ENCODE peak calls at places on chromosomes 5 and 9, in eight cellular contexts. One of them, this sample, is unnamed.
A peak's percentile ranks its signal among the peaks of the same experiment; 100 is the strongest.

GRCh38 chr5:143350790-143351603 is 52.5 kb downstream of the NR3C1 start:
- DNase-seq in fibroblast of the aortic adventitia: peak; percentile 83
- DNase-seq in bronchial epithelial cell: peak; percentile 86
- DNase-seq in AG09319: peak; percentile 15
- DNase-seq in GM13976: no peak
- DNase-seq in MCF 10A: peak; percentile 84
- DNase-seq in cardiac fibroblast: peak; percentile 89
- DNase-seq in lower leg skin: no peak
- DNase-seq in this sample: peak; percentile 73

GRCh38 chr5:64612349-64612961 is 77.8 kb upstream of the SHISAL2B start:
- DNase-seq in bronchial epithelial cell: peak; percentile 71
- DNase-seq in fibroblast of the aortic adventitia: peak; percentile 79
- DNase-seq in lower leg skin: no peak
- DNase-seq in MCF 10A: peak; percentile 71
- DNase-seq in cardiac fibroblast: peak; percentile 82
- DNase-seq in AG09319: no peak
- DNase-seq in GM13976: peak; percentile 11
- DNase-seq in this sample: peak; percentile 67

GRCh38 chr5:6458833-6459232 is 10.2 kb downstream of the UBE2QL1 start:
- DNase-seq in GM13976: no peak
- DNase-seq in AG09319: no peak
- DNase-seq in fibroblast of the aortic adventitia: no peak
- DNase-seq in MCF 10A: no peak
- DNase-seq in cardiac fibroblast: no peak
- DNase-seq in lower leg skin: no peak
- DNase-seq in bronchial epithelial cell: no peak
- DNase-seq in this sample: no peak

GRCh38 chr5:157915638-157916037 is 56.7 kb upstream of the CLINT1 start:
- DNase-seq in cardiac fibroblast: peak; percentile 27
- DNase-seq in bronchial epithelial cell: peak; percentile 34
- DNase-seq in lower leg skin: peak; percentile 86
- DNase-seq in AG09319: no peak
- DNase-seq in GM13976: no peak
- DNase-seq in MCF 10A: peak; percentile 59
- DNase-seq in fibroblast of the aortic adventitia: peak; percentile 59
- DNase-seq in this sample: peak; percentile 26

GRCh38 chr5:141914797-141915196 is 8.9 kb upstream of the DELE1 start:
- DNase-seq in MCF 10A: no peak
- DNase-seq in lower leg skin: peak; percentile 42
- DNase-seq in GM13976: no peak
- DNase-seq in cardiac fibroblast: no peak
- DNase-seq in fibroblast of the aortic adventitia: no peak
- DNase-seq in AG09319: no peak
- DNase-seq in bronchial epithelial cell: no peak
- DNase-seq in this sample: no peak

GRCh38 chr9:108163321-108164005 is 673.9 kb upstream of the KLF4 start:
- DNase-seq in bronchial epithelial cell: peak; percentile 48
- DNase-seq in MCF 10A: peak; percentile 65
- DNase-seq in fibroblast of the aortic adventitia: peak; percentile 52
- DNase-seq in GM13976: no peak
- DNase-seq in cardiac fibroblast: peak; percentile 20
- DNase-seq in AG09319: no peak
- DNase-seq in lower leg skin: no peak
- DNase-seq in this sample: peak; percentile 39

GRCh38 chr5:95162231-95162992 is 122.5 kb downstream of the MCTP1 start:
- DNase-seq in cardiac fibroblast: no peak
- DNase-seq in GM13976: no peak
- DNase-seq in MCF 10A: no peak
- DNase-seq in lower leg skin: no peak
- DNase-seq in bronchial epithelial cell: no peak
- DNase-seq in AG09319: no peak
- DNase-seq in fibroblast of the aortic adventitia: no peak
- DNase-seq in this sample: no peak

GRCh38 chr9:79377315-79377855 is 194.4 kb upstream of the TLE4 start:
- DNase-seq in bronchial epithelial cell: peak; percentile 23
- DNase-seq in lower leg skin: no peak
- DNase-seq in fibroblast of the aortic adventitia: no peak
- DNase-seq in MCF 10A: no peak
- DNase-seq in AG09319: no peak
- DNase-seq in cardiac fibroblast: no peak
- DNase-seq in GM13976: no peak
- DNase-seq in this sample: peak; percentile 24

GRCh38 chr5:126875303-126875785 is 98.4 kb downstream of the LMNB1 start:
- DNase-seq in AG09319: no peak
- DNase-seq in bronchial epithelial cell: no peak
- DNase-seq in cardiac fibroblast: no peak
- DNase-seq in fibroblast of the aortic adventitia: no peak
- DNase-seq in lower leg skin: no peak
- DNase-seq in MCF 10A: no peak
- DNase-seq in GM13976: no peak
- DNase-seq in this sample: no peak

GRCh38 chr5:149038336-149039075 is 24.4 kb downstream of the SH3TC2 start:
- DNase-seq in MCF 10A: peak; percentile 58
- DNase-seq in lower leg skin: no peak
- DNase-seq in fibroblast of the aortic adventitia: peak; percentile 57
- DNase-seq in GM13976: no peak
- DNase-seq in cardiac fibroblast: peak; percentile 69
- DNase-seq in bronchial epithelial cell: no peak
- DNase-seq in AG09319: no peak
- DNase-seq in this sample: no peak

GRCh38 chr5:133265720-133266575 is 214.1 kb downstream of the HSPA4 start:
- DNase-seq in cardiac fibroblast: no peak
- DNase-seq in MCF 10A: no peak
- DNase-seq in GM13976: peak; percentile 65
- DNase-seq in bronchial epithelial cell: no peak
- DNase-seq in fibroblast of the aortic adventitia: no peak
- DNase-seq in lower leg skin: no peak
- DNase-seq in AG09319: no peak
- DNase-seq in this sample: no peak

GRCh38 chr5:133259199-133259997 is 207.6 kb downstream of the HSPA4 start:
- DNase-seq in MCF 10A: no peak
- DNase-seq in GM13976: no peak
- DNase-seq in bronchial epithelial cell: no peak
- DNase-seq in lower leg skin: no peak
- DNase-seq in cardiac fibroblast: no peak
- DNase-seq in AG09319: no peak
- DNase-seq in fibroblast of the aortic adventitia: no peak
- DNase-seq in this sample: no peak

GRCh38 chr5:133260715-133261114 is 208.9 kb downstream of the HSPA4 start:
- DNase-seq in bronchial epithelial cell: no peak
- DNase-seq in MCF 10A: no peak
- DNase-seq in fibroblast of the aortic adventitia: no peak
- DNase-seq in AG09319: no peak
- DNase-seq in cardiac fibroblast: no peak
- DNase-seq in GM13976: no peak
- DNase-seq in lower leg skin: no peak
- DNase-seq in this sample: no peak

GRCh38 chr5:133265257-133265656 is 213.4 kb downstream of the HSPA4 start:
- DNase-seq in cardiac fibroblast: no peak
- DNase-seq in bronchial epithelial cell: no peak
- DNase-seq in fibroblast of the aortic adventitia: no peak
- DNase-seq in GM13976: no peak
- DNase-seq in MCF 10A: no peak
- DNase-seq in lower leg skin: no peak
- DNase-seq in AG09319: no peak
- DNase-seq in this sample: no peak

GRCh38 chr5:133261993-133262392 is 210.2 kb downstream of the HSPA4 start:
- DNase-seq in lower leg skin: no peak
- DNase-seq in MCF 10A: no peak
- DNase-seq in cardiac fibroblast: no peak
- DNase-seq in GM13976: no peak
- DNase-seq in bronchial epithelial cell: no peak
- DNase-seq in AG09319: no peak
- DNase-seq in fibroblast of the aortic adventitia: no peak
- DNase-seq in this sample: no peak
- TF ChIP-seq CTCF in lower leg skin: no peak
- TF ChIP-seq CTCF in MCF 10A: no peak
- TF ChIP-seq CTCF in cardiac fibroblast: no peak
- TF ChIP-seq CTCF in GM13976: no peak
- TF ChIP-seq CTCF in bronchial epithelial cell: no peak
- TF ChIP-seq CTCF in AG09319: no peak
- TF ChIP-seq CTCF in fibroblast of the aortic adventitia: no peak
- TF ChIP-seq CTCF in this sample: no peak

GRCh38 chr9:17789316-17789715 is 210.4 kb downstream of the SH3GL2 start:
- DNase-seq in GM13976: no peak
- DNase-seq in AG09319: no peak
- DNase-seq in fibroblast of the aortic adventitia: no peak
- DNase-seq in cardiac fibroblast: no peak
- DNase-seq in MCF 10A: no peak
- DNase-seq in lower leg skin: no peak
- DNase-seq in bronchial epithelial cell: no peak
- DNase-seq in this sample: no peak

GRCh38 chr9:17799383-17799782 is 220.5 kb downstream of the SH3GL2 start:
- DNase-seq in lower leg skin: no peak
- DNase-seq in fibroblast of the aortic adventitia: peak; percentile 59
- DNase-seq in GM13976: no peak
- DNase-seq in bronchial epithelial cell: peak; percentile 18
- DNase-seq in AG09319: no peak
- DNase-seq in cardiac fibroblast: peak; percentile 33
- DNase-seq in MCF 10A: no peak
- DNase-seq in this sample: peak; percentile 10

GRCh38 chr9:17795708-17796107 is 216.8 kb downstream of the SH3GL2 start:
- DNase-seq in fibroblast of the aortic adventitia: peak; percentile 37
- DNase-seq in GM13976: no peak
- DNase-seq in cardiac fibroblast: no peak
- DNase-seq in AG09319: no peak
- DNase-seq in lower leg skin: no peak
- DNase-seq in bronchial epithelial cell: no peak
- DNase-seq in MCF 10A: no peak
- DNase-seq in this sample: no peak

DNA sequence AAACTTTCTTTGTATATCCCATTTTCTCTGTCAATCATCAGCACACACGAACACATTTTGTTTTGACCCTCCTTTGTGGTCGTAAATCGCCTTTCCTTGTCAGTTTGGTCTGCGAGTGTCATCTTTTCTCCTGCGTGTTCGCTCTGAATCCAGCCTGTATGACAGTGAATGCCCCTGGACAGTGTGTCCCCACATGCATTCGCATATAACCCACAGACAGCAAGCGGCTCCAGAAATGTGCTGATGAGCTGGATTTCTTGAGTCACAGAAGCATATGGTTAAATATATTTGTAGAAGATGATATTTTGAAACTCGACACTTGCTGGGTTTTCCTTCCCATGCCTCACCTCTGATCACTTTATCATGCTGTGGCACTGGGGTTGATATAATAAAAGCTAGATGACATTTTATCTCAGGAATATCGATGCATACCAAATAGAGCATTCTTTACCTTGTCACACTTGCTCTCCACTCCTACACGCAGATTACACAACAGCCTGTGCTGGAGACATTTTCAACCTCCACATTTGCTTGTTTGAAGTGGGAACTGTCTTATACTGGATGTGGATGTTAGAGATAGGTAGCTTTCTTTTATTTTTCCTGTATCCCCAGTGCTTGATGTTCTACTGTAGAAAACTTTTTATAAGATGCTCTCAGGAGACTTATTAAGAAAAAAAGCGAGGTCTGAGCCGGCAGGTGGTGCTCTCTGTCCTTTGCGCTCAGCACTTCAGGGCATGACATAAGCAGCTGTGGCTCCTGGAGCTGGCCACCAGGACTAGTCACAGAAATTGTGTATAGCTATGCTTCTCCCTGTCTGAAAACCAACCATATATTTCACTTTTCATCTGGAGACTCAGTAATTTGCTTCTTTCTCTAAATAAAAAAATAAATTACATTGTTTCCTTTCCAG is 215.1 kb downstream of the SH3GL2 start:
- DNase-seq in MCF 10A: peak; percentile 49
- DNase-seq in AG09319: no peak
- DNase-seq in cardiac fibroblast: peak; percentile 22
- DNase-seq in bronchial epithelial cell: peak; percentile 2
- DNase-seq in GM13976: no peak
- DNase-seq in fibroblast of the aortic adventitia: peak; percentile 6
- DNase-seq in lower leg skin: no peak
- DNase-seq in this sample: peak; percentile 11
- TF ChIP-seq CTCF in MCF 10A: no peak
- TF ChIP-seq CTCF in AG09319: no peak
- TF ChIP-seq CTCF in cardiac fibroblast: no peak
- TF ChIP-seq CTCF in bronchial epithelial cell: no peak
- TF ChIP-seq CTCF in GM13976: no peak
- TF ChIP-seq CTCF in fibroblast of the aortic adventitia: no peak
- TF ChIP-seq CTCF in lower leg skin: no peak
- TF ChIP-seq CTCF in this sample: no peak

GRCh38 chr9:5450360-5451051 is at the start of gene CD274:
- DNase-seq in lower leg skin: peak; percentile 97
- DNase-seq in cardiac fibroblast: peak; percentile 90
- DNase-seq in fibroblast of the aortic adventitia: peak; percentile 81
- DNase-seq in GM13976: peak; percentile 73
- DNase-seq in MCF 10A: peak; percentile 92
- DNase-seq in bronchial epithelial cell: peak; percentile 85
- DNase-seq in AG09319: peak; percentile 72
- DNase-seq in this sample: peak; percentile 95

GRCh38 chr9:5453004-5453403 is 2.7 kb downstream of the CD274 start:
- DNase-seq in lower leg skin: no peak
- DNase-seq in GM13976: no peak
- DNase-seq in fibroblast of the aortic adventitia: no peak
- DNase-seq in AG09319: no peak
- DNase-seq in MCF 10A: no peak
- DNase-seq in bronchial epithelial cell: peak; percentile 62
- DNase-seq in cardiac fibroblast: no peak
- DNase-seq in this sample: peak; percentile 33

GRCh38 chr9:5453673-5454072 is 3.3 kb downstream of the CD274 start:
- DNase-seq in lower leg skin: no peak
- DNase-seq in MCF 10A: no peak
- DNase-seq in GM13976: no peak
- DNase-seq in bronchial epithelial cell: no peak
- DNase-seq in fibroblast of the aortic adventitia: no peak
- DNase-seq in AG09319: no peak
- DNase-seq in cardiac fibroblast: no peak
- DNase-seq in this sample: no peak

GRCh38 chr9:5449521-5450359 is 602 bp upstream of the CD274 start:
- DNase-seq in GM13976: no peak
- DNase-seq in MCF 10A: peak; percentile 36
- DNase-seq in cardiac fibroblast: no peak
- DNase-seq in AG09319: no peak
- DNase-seq in fibroblast of the aortic adventitia: no peak
- DNase-seq in lower leg skin: no peak
- DNase-seq in bronchial epithelial cell: peak; percentile 90
- DNase-seq in this sample: peak; percentile 75

DNA sequence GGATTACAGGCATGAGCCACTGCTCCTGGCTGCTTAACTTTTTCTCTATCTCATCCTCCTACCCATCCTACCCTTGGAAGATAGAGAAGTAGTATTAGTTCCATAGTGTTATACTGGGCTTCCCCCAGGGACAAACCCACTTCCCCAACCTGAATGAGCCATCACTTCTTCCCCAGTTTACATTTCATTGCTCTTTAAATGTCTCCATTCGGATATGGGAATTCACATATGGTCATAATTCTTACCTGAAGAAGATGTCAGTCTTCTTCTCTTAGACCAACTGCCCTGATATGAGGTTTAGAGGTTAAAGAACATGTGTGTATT is 1.9 kb downstream of the CD274 start:
- DNase-seq in cardiac fibroblast: no peak
- DNase-seq in bronchial epithelial cell: no peak
- DNase-seq in fibroblast of the aortic adventitia: no peak
- DNase-seq in GM13976: no peak
- DNase-seq in MCF 10A: no peak
- DNase-seq in AG09319: no peak
- DNase-seq in lower leg skin: no peak
- DNase-seq in this sample: no peak
- TF ChIP-seq CTCF in cardiac fibroblast: no peak
- TF ChIP-seq CTCF in bronchial epithelial cell: no peak
- TF ChIP-seq CTCF in fibroblast of the aortic adventitia: no peak
- TF ChIP-seq CTCF in GM13976: no peak
- TF ChIP-seq CTCF in MCF 10A: no peak
- TF ChIP-seq CTCF in AG09319: no peak
- TF ChIP-seq CTCF in lower leg skin: no peak
- TF ChIP-seq CTCF in this sample: no peak

GRCh38 chr5:30690931-30691330 is 502.6 kb upstream of the CDH6 start:
- DNase-seq in cardiac fibroblast: no peak
- DNase-seq in fibroblast of the aortic adventitia: no peak
- DNase-seq in MCF 10A: no peak
- DNase-seq in bronchial epithelial cell: no peak
- DNase-seq in GM13976: no peak
- DNase-seq in AG09319: no peak
- DNase-seq in lower leg skin: no peak
- DNase-seq in this sample: no peak
- TF ChIP-seq CTCF in cardiac fibroblast: no peak
- TF ChIP-seq CTCF in fibroblast of the aortic adventitia: no peak
- TF ChIP-seq CTCF in MCF 10A: no peak
- TF ChIP-seq CTCF in bronchial epithelial cell: no peak
- TF ChIP-seq CTCF in GM13976: no peak
- TF ChIP-seq CTCF in AG09319: no peak
- TF ChIP-seq CTCF in lower leg skin: no peak
- TF ChIP-seq CTCF in this sample: no peak

This sample was measured in epithelial cell of esophagus.